ENCODE peak calls at places on chromosomes 12 and 14, in nine cellular contexts. P is stimulated activated CD8-positive, alpha-beta memory T cell treated with anti-CD3 and anti-CD28 coated beads, Interleukin-7, amount 100 ng/mL, for 1 hour; C is SK-N-SH; U is LoVo; R is activated CD4-positive, alpha-beta T cell treated with anti-CD3 and anti-CD28 coated beads, Interleukin-2, amount 50 U/mL, for 48 hours; E is stimulated activated CD4-positive, alpha-beta T cell treated with anti-CD3 and anti-CD28 coated beads, Interleukin-15, amount 100 ng/mL, for 1 hour; S is GM13977; K is HepG2; F is CD8-positive, alpha-beta memory T cell. A is an unnamed sample.

GRCh38 chr12:49615725-49616124 is 7.6 kb upstream of the PRPF40B start:
- DNase-seq in F (no peak), R (no peak), P (no peak), E (no peak), K (no peak), C (no peak), S (no peak), U (peak; percentile 16), A (peak; percentile 27)

GRCh38 chr12:111102062-111102735 is 181.8 kb upstream of the MYL2 start:
- DNase-seq in F (no peak), C (no peak), S (no peak), P (no peak), R (no peak), E (no peak), K (no peak), U (no peak), A (no peak)

GRCh38 chr12:12562016-12562483 is 613 bp downstream of the DUSP16 start:
- DNase-seq in F (peak; percentile 73), R (peak; percentile 21), C (no peak), E (peak; percentile 12), S (peak; percentile 42), P (no peak), K (no peak), U (peak; percentile 32), A (peak; percentile 42)

GRCh38 chr12:22334696-22335290 is at the start of gene ST8SIA1:
- DNase-seq in F (peak; percentile 84), E (peak; percentile 31), C (peak; percentile 73), K (peak; percentile 7), R (peak; percentile 61), U (peak; percentile 5), P (no peak), S (peak; percentile 56), A (peak; percentile 13)

GRCh38 chr12:32248594-32249140 is 142.0 kb downstream of the BICD1 start:
- DNase-seq in P (no peak), F (no peak), U (no peak), S (no peak), K (no peak), C (no peak), E (no peak), R (no peak), A (peak; percentile 29)

GRCh38 chr14:103125098-103126070 is 2.1 kb downstream of the TNFAIP2 start:
- DNase-seq in E (no peak), S (no peak), C (no peak), K (no peak), P (no peak), R (no peak), U (no peak), F (no peak), A (no peak)

GRCh38 chr12:105338954-105339353 is 8.5 kb downstream of the C12orf75 start:
- DNase-seq in K (no peak), S (no peak), F (no peak), C (no peak), E (no peak), U (no peak), P (no peak), R (no peak), A (no peak)

GRCh38 chr14:53109028-53109687 is 44.0 kb downstream of the DDHD1 start:
- DNase-seq in R (peak; percentile 58), F (peak; percentile 58), C (no peak), K (no peak), S (peak; percentile 50), U (peak; percentile 43), E (peak; percentile 31), P (no peak), A (no peak)

GRCh38 chr12:14239350-14239934 is 126.0 kb upstream of the ATF7IP start:
- DNase-seq in K (peak; percentile 85), C (peak; percentile 45), U (peak; percentile 81), R (no peak), S (peak; percentile 42), F (peak; percentile 51), E (no peak), P (no peak), A (peak; percentile 37)

GRCh38 chr14:104923596-104924420 is 871 bp upstream of the PLD4 start:
- DNase-seq in U (no peak), F (no peak), R (no peak), E (no peak), S (no peak), P (no peak), C (no peak), K (no peak), A (no peak)

GRCh38 chr14:34810028-34810427 is 65.1 kb downstream of the BAZ1A start:
- DNase-seq in R (no peak), E (no peak), K (no peak), P (no peak), F (no peak), U (no peak), C (no peak), S (peak; percentile 29), A (no peak)

GRCh38 chr12:106281056-106281782 is 21.3 kb upstream of the TCP11L2 start:
- DNase-seq in K (no peak), P (no peak), E (no peak), U (no peak), C (no peak), S (no peak), F (no peak), R (no peak), A (no peak)

GRCh38 chr12:110141389-110141788 is 17.2 kb downstream of the IFT81 start:
- DNase-seq in F (no peak), C (no peak), P (no peak), R (no peak), S (no peak), E (no peak), U (no peak), K (no peak), A (peak; percentile 85)

GRCh38 chr12:112514926-112515642 is 96.3 kb downstream of the PTPN11 start:
- DNase-seq in F (no peak), K (no peak), C (no peak), S (peak; percentile 41), R (no peak), E (no peak), P (no peak), U (no peak), A (no peak)

GRCh38 chr12:123085730-123086487 is 65.0 kb downstream of the PITPNM2 start:
- DNase-seq in R (no peak), E (no peak), S (no peak), P (no peak), C (peak; percentile 54), U (peak; percentile 79), F (no peak), K (peak; percentile 68), A (no peak)

GRCh38 chr12:124898200-124898950 is 16.1 kb downstream of the UBC start:
- DNase-seq in R (peak; percentile 66), U (peak; percentile 82), F (peak; percentile 78), K (peak; percentile 63), P (no peak), E (peak; percentile 35), S (peak; percentile 50), C (peak; percentile 81), A (no peak)

GRCh38 chr14:98446508-98446907 is 825.5 kb downstream of the BCL11B start:
- DNase-seq in P (no peak), F (no peak), C (no peak), U (no peak), S (no peak), E (no peak), R (no peak), K (no peak), A (no peak)

GRCh38 chr14:104395276-104395675 is 184.3 kb upstream of the C14orf180 start:
- DNase-seq in C (no peak), R (no peak), U (no peak), F (peak; percentile 40), S (no peak), P (no peak), E (no peak), K (no peak), A (no peak)

GRCh38 chr14:95289323-95290010 is 30.2 kb downstream of the CLMN start:
- DNase-seq in F (no peak), C (no peak), P (no peak), U (no peak), R (no peak), K (no peak), E (no peak), S (no peak), A (no peak)

GRCh38 chr12:32223941-32224340 is 117.3 kb downstream of the BICD1 start:
- DNase-seq in U (no peak), K (no peak), S (no peak), R (no peak), P (no peak), C (no peak), E (no peak), F (no peak), A (no peak)

GRCh38 chr14:60215127-60215444 is 33.9 kb upstream of the PPM1A start:
- DNase-seq in F (no peak), E (no peak), U (no peak), P (no peak), R (no peak), K (no peak), S (no peak), C (no peak), A (no peak)

GRCh38 chr14:37874429-37875109 is 279.1 kb downstream of the TTC6 start:
- DNase-seq in R (peak; percentile 87), E (peak; percentile 63), U (peak; percentile 77), C (peak; percentile 41), P (peak; percentile 14), K (peak; percentile 90), F (peak; percentile 73), S (peak; percentile 50), A (peak; percentile 69)